ENCODE peak calls at places on chromosomes 4 and X, in nine cellular contexts. F is memory B cell, S is iPS DF 19.7, W is NCI-H460, V is smooth muscle cell of the brain vasculature, D is lung, C is cerebellum, J is neuronal stem cell, G is fibroblast of lung. X is an unnamed sample.

GRCh38 chr4:87007345-87008181 is 72.8 kb downstream of the AFF1 start:
- DNase-seq in F (no peak), C (peak), G (peak), J (peak), D (peak), V (no peak), W (peak), S (no peak), X (no peak)

GRCh38 chrX:96464880-96465558 is 219.6 kb upstream of the DIAPH2 start:
- DNase-seq in S (no peak), C (no peak), G (no peak), W (no peak), V (no peak), J (no peak), D (no peak), F (no peak), X (no peak)

GRCh38 chr4:37450911-37451310 is 206.4 kb downstream of the NWD2 start:
- DNase-seq in D (no peak), S (no peak), G (no peak), W (no peak), F (no peak), J (no peak), V (no peak), C (no peak), X (no peak)

GRCh38 chr4:158313566-158313965 is 103.3 kb downstream of the TMEM144 start:
- DNase-seq in S (no peak), V (no peak), C (no peak), J (no peak), F (no peak), D (no peak), W (no peak), G (no peak), X (no peak)

GRCh38 chr4:121898150-121898549 is 27.9 kb upstream of the BBS7 start:
- DNase-seq in D (no peak), V (no peak), G (no peak), S (no peak), J (no peak), C (no peak), W (no peak), F (peak), X (no peak)

GRCh38 chr4:168218663-168219062 is 99.9 kb downstream of the DDX60 start:
- DNase-seq in S (no peak), D (no peak), V (no peak), F (no peak), G (peak), C (no peak), W (no peak), J (no peak), X (peak)

GRCh38 chr4:146456681-146457080 is 65.1 kb downstream of the SLC10A7 start:
- DNase-seq in S (no peak), W (no peak), F (no peak), G (no peak), C (no peak), V (no peak), D (no peak), J (no peak), X (no peak)

GRCh38 chrX:139933904-139934303 is 1.1 kb upstream of the ATP11C start:
- DNase-seq in C (no peak), W (no peak), D (no peak), G (no peak), V (no peak), J (no peak), F (no peak), S (no peak), X (no peak)

GRCh38 chr4:41299486-41299885 is 42.8 kb downstream of the UCHL1 start:
- DNase-seq in F (no peak), C (no peak), W (no peak), G (no peak), D (no peak), S (no peak), V (no peak), J (no peak), X (no peak)

X was measured in AG09309.